ENCODE peak calls at places on chromosomes 13 and 19, in five cellular contexts. One of them, this sample, is unnamed.
A peak's percentile ranks its signal among the peaks of the same experiment; 100 is the strongest.

GRCh38 chr13:77048592-77048991 is 21.6 kb upstream of the FBXL3 start:
- DNase-seq in tibial nerve: no peak
- DNase-seq in stomach: no peak
- DNase-seq in hepatocyte: no peak
- DNase-seq in HepG2: no peak
- DNase-seq in this sample: no peak

GRCh38 chr13:24459234-24459633 is 53.3 kb downstream of the PARP4 start:
- DNase-seq in HepG2: no peak
- DNase-seq in stomach: no peak
- DNase-seq in hepatocyte: no peak
- DNase-seq in tibial nerve: no peak
- DNase-seq in this sample: peak; percentile 85

GRCh38 chr13:84192125-84192524 is 309.9 kb upstream of the SLITRK1 start:
- DNase-seq in stomach: no peak
- DNase-seq in tibial nerve: no peak
- DNase-seq in HepG2: no peak
- DNase-seq in hepatocyte: peak; percentile 21
- DNase-seq in this sample: peak; percentile 88

GRCh38 chr19:45470147-45471081 is 2.6 kb downstream of the FOSB start:
- DNase-seq in hepatocyte: peak; percentile 44
- DNase-seq in tibial nerve: peak; percentile 32
- DNase-seq in HepG2: no peak
- DNase-seq in stomach: no peak
- DNase-seq in this sample: peak; percentile 55

GRCh38 chr19:35704218-35704617 is at the start of gene ZBTB32:
- DNase-seq in tibial nerve: no peak
- DNase-seq in hepatocyte: no peak
- DNase-seq in stomach: no peak
- DNase-seq in HepG2: no peak
- DNase-seq in this sample: peak; percentile 71

GRCh38 chr13:60146491-60146890 is 17.2 kb downstream of the DIAPH3 start:
- DNase-seq in HepG2: no peak
- DNase-seq in tibial nerve: no peak
- DNase-seq in stomach: no peak
- DNase-seq in hepatocyte: no peak
- DNase-seq in this sample: peak; percentile 46

GRCh38 chr19:27972291-27973040 is 1240.5 kb downstream of the UQCRFS1 start:
- DNase-seq in tibial nerve: no peak
- DNase-seq in stomach: no peak
- DNase-seq in HepG2: no peak
- DNase-seq in hepatocyte: peak; percentile 52
- DNase-seq in this sample: peak; percentile 17

GRCh38 chr19:10730932-10731331 is 13.1 kb downstream of the DNM2 start:
- DNase-seq in stomach: peak; percentile 46
- DNase-seq in tibial nerve: no peak
- DNase-seq in HepG2: no peak
- DNase-seq in hepatocyte: no peak
- DNase-seq in this sample: no peak

GRCh38 chr19:56312337-56312736 is 2.3 kb downstream of the ZSCAN5A start:
- DNase-seq in hepatocyte: no peak
- DNase-seq in tibial nerve: no peak
- DNase-seq in HepG2: no peak
- DNase-seq in stomach: no peak
- DNase-seq in this sample: no peak

GRCh38 chr13:85798999-85799646 is at the start of gene SLITRK6:
- DNase-seq in HepG2: no peak
- DNase-seq in hepatocyte: peak; percentile 75
- DNase-seq in tibial nerve: no peak
- DNase-seq in stomach: no peak
- DNase-seq in this sample: peak; percentile 70

GRCh38 chr19:12365094-12365371 is 450 bp downstream of the ZNF442 start:
- DNase-seq in stomach: peak; percentile 30
- DNase-seq in tibial nerve: no peak
- DNase-seq in hepatocyte: no peak
- DNase-seq in HepG2: no peak
- DNase-seq in this sample: peak; percentile 36

GRCh38 chr19:31066385-31066784 is 282.9 kb downstream of the TSHZ3 start:
- DNase-seq in tibial nerve: peak; percentile 11
- DNase-seq in stomach: no peak
- DNase-seq in hepatocyte: peak; percentile 28
- DNase-seq in HepG2: no peak
- DNase-seq in this sample: peak; percentile 29

GRCh38 chr19:3080281-3080680 is 13.9 kb upstream of the GNA11 start:
- DNase-seq in HepG2: no peak
- DNase-seq in hepatocyte: no peak
- DNase-seq in tibial nerve: peak; percentile 41
- DNase-seq in stomach: no peak
- DNase-seq in this sample: no peak

GRCh38 chr19:17794731-17795494 is at the start of gene B3GNT3:
- DNase-seq in hepatocyte: peak; percentile 92
- DNase-seq in HepG2: peak; percentile 46
- DNase-seq in stomach: peak; percentile 97
- DNase-seq in tibial nerve: no peak
- DNase-seq in this sample: peak; percentile 39

GRCh38 chr13:71522976-71523517 is 344.0 kb downstream of the DACH1 start:
- DNase-seq in stomach: no peak
- DNase-seq in tibial nerve: no peak
- DNase-seq in HepG2: no peak
- DNase-seq in hepatocyte: no peak
- DNase-seq in this sample: no peak

GRCh38 chr13:74768521-74769090 is 634.4 kb upstream of the KLF12 start:
- DNase-seq in HepG2: no peak
- DNase-seq in hepatocyte: no peak
- DNase-seq in stomach: no peak
- DNase-seq in tibial nerve: no peak
- DNase-seq in this sample: no peak

GRCh38 chr19:38739440-38740251 is 4.6 kb downstream of the CAPN12 start:
- DNase-seq in hepatocyte: no peak
- DNase-seq in HepG2: no peak
- DNase-seq in tibial nerve: no peak
- DNase-seq in stomach: no peak
- DNase-seq in this sample: no peak

GRCh38 chr19:35856546-35857149 is at the start of gene KIRREL2:
- DNase-seq in HepG2: no peak
- DNase-seq in stomach: no peak
- DNase-seq in tibial nerve: no peak
- DNase-seq in hepatocyte: peak; percentile 21
- DNase-seq in this sample: no peak

GRCh38 chr19:35995655-35995993 is 636 bp downstream of the SDHAF1 start:
- DNase-seq in tibial nerve: no peak
- DNase-seq in hepatocyte: peak; percentile 69
- DNase-seq in HepG2: peak; percentile 27
- DNase-seq in stomach: no peak
- DNase-seq in this sample: peak; percentile 33

GRCh38 chr13:80824231-80824630 is 483.3 kb upstream of the SPRY2 start:
- DNase-seq in HepG2: no peak
- DNase-seq in hepatocyte: no peak
- DNase-seq in tibial nerve: peak; percentile 50
- DNase-seq in stomach: no peak
- DNase-seq in this sample: peak; percentile 75

GRCh38 chr13:114142640-114143490 is 10.4 kb upstream of the RASA3 start:
- DNase-seq in stomach: peak; percentile 63
- DNase-seq in HepG2: no peak
- DNase-seq in tibial nerve: no peak
- DNase-seq in hepatocyte: no peak
- DNase-seq in this sample: no peak

GRCh38 chr13:31530883-31531282 is 208.4 kb upstream of the RXFP2 start:
- DNase-seq in stomach: no peak
- DNase-seq in hepatocyte: no peak
- DNase-seq in HepG2: no peak
- DNase-seq in tibial nerve: no peak
- DNase-seq in this sample: no peak

GRCh38 chr13:113997845-113998751 is 24.2 kb upstream of the C13orf46 start:
- DNase-seq in HepG2: no peak
- DNase-seq in stomach: peak; percentile 58
- DNase-seq in hepatocyte: no peak
- DNase-seq in tibial nerve: peak; percentile 63
- DNase-seq in this sample: peak; percentile 50

GRCh38 chr13:34719060-34719875 is 222.8 kb upstream of the NBEA start:
- DNase-seq in tibial nerve: no peak
- DNase-seq in HepG2: no peak
- DNase-seq in hepatocyte: no peak
- DNase-seq in stomach: no peak
- DNase-seq in this sample: no peak

GRCh38 chr13:67052550-67053237 is 177.4 kb downstream of the PCDH9 start:
- DNase-seq in stomach: no peak
- DNase-seq in tibial nerve: no peak
- DNase-seq in HepG2: no peak
- DNase-seq in hepatocyte: no peak
- DNase-seq in this sample: no peak

GRCh38 chr19:46009530-46010510 is 13.0 kb downstream of the PGLYRP1 start:
- DNase-seq in tibial nerve: peak; percentile 80
- DNase-seq in stomach: peak; percentile 80
- DNase-seq in hepatocyte: peak; percentile 77
- DNase-seq in HepG2: peak; percentile 28
- DNase-seq in this sample: peak; percentile 82

GRCh38 chr13:101447852-101448251 is 4.6 kb upstream of the ITGBL1 start:
- DNase-seq in tibial nerve: no peak
- DNase-seq in stomach: no peak
- DNase-seq in HepG2: no peak
- DNase-seq in hepatocyte: no peak
- DNase-seq in this sample: peak; percentile 14

GRCh38 chr19:38650911-38651584 is 3.6 kb downstream of the ACTN4 start:
- DNase-seq in stomach: no peak
- DNase-seq in tibial nerve: peak; percentile 61
- DNase-seq in hepatocyte: peak; percentile 6
- DNase-seq in HepG2: no peak
- DNase-seq in this sample: peak; percentile 96

GRCh38 chr13:97627566-97627965 is 193.6 kb downstream of the RAP2A start:
- DNase-seq in hepatocyte: peak; percentile 63
- DNase-seq in stomach: no peak
- DNase-seq in tibial nerve: peak; percentile 62
- DNase-seq in HepG2: peak; percentile 50
- DNase-seq in this sample: peak; percentile 93

GRCh38 chr19:45670670-45671453 is 2.8 kb downstream of the GIPR start:
- DNase-seq in tibial nerve: no peak
- DNase-seq in HepG2: peak; percentile 55
- DNase-seq in hepatocyte: peak; percentile 90
- DNase-seq in stomach: peak; percentile 94
- DNase-seq in this sample: peak; percentile 90

GRCh38 chr19:5220361-5220760 is 120.3 kb downstream of the PTPRS start:
- DNase-seq in stomach: no peak
- DNase-seq in HepG2: no peak
- DNase-seq in tibial nerve: no peak
- DNase-seq in hepatocyte: no peak
- DNase-seq in this sample: no peak

GRCh38 chr13:54989418-54989817 is 1960.8 kb downstream of the OLFM4 start:
- DNase-seq in stomach: no peak
- DNase-seq in tibial nerve: no peak
- DNase-seq in hepatocyte: no peak
- DNase-seq in HepG2: no peak
- DNase-seq in this sample: no peak

GRCh38 chr13:102724923-102725322 is 30.1 kb upstream of the METTL21C start:
- DNase-seq in tibial nerve: no peak
- DNase-seq in HepG2: peak; percentile 82
- DNase-seq in hepatocyte: peak; percentile 22
- DNase-seq in stomach: no peak
- DNase-seq in this sample: peak; percentile 74

GRCh38 chr13:98827449-98827848 is 75.0 kb upstream of the SLC15A1 start:
- DNase-seq in hepatocyte: no peak
- DNase-seq in stomach: no peak
- DNase-seq in HepG2: no peak
- DNase-seq in tibial nerve: no peak
- DNase-seq in this sample: no peak
- TF ChIP-seq CTCF in hepatocyte: peak; percentile 6
- TF ChIP-seq CTCF in stomach: no peak
- TF ChIP-seq CTCF in HepG2: peak; percentile 12
- TF ChIP-seq CTCF in tibial nerve: no peak
- TF ChIP-seq CTCF in this sample: no peak

GRCh38 chr13:95033890-95034289 is 267.4 kb downstream of the ABCC4 start:
- DNase-seq in stomach: no peak
- DNase-seq in HepG2: no peak
- DNase-seq in hepatocyte: no peak
- DNase-seq in tibial nerve: no peak
- DNase-seq in this sample: no peak
- H3K4me3 ChIP-seq in stomach: no peak overlapping the region
- H3K4me3 ChIP-seq in HepG2: no peak overlapping the region
- H3K4me3 ChIP-seq in hepatocyte: no peak overlapping the region
- H3K4me3 ChIP-seq in tibial nerve: no peak overlapping the region
- H3K4me3 ChIP-seq in this sample: no peak overlapping the region

GRCh38 chr13:42836930-42837329 is 55.5 kb downstream of the FAM216B start:
- DNase-seq in HepG2: no peak
- DNase-seq in tibial nerve: no peak
- DNase-seq in stomach: no peak
- DNase-seq in hepatocyte: peak; percentile 67
- DNase-seq in this sample: peak; percentile 78
- TF ChIP-seq CTCF in HepG2: peak; percentile 8
- TF ChIP-seq CTCF in tibial nerve: no peak
- TF ChIP-seq CTCF in stomach: no peak
- TF ChIP-seq CTCF in hepatocyte: peak; percentile 63
- TF ChIP-seq CTCF in this sample: peak; percentile 59

GRCh38 chr19:16456652-16457194 is 15.0 kb downstream of the EPS15L1 start:
- DNase-seq in hepatocyte: no peak
- DNase-seq in HepG2: no peak
- DNase-seq in stomach: no peak
- DNase-seq in tibial nerve: no peak
- DNase-seq in this sample: no peak
- H3K4me3 ChIP-seq in hepatocyte: no peak overlapping the region
- H3K4me3 ChIP-seq in HepG2: no peak overlapping the region
- H3K4me3 ChIP-seq in stomach: no peak overlapping the region
- H3K4me3 ChIP-seq in tibial nerve: no peak overlapping the region
- H3K4me3 ChIP-seq in this sample: peak overlapping the region; percentile 17

GRCh38 chr19:50357178-50358100 is 8.0 kb downstream of the NAPSA start:
- DNase-seq in tibial nerve: peak; percentile 83
- DNase-seq in stomach: peak; percentile 81
- DNase-seq in HepG2: peak; percentile 52
- DNase-seq in hepatocyte: peak; percentile 62
- DNase-seq in this sample: peak; percentile 57
- TF ChIP-seq CTCF in tibial nerve: peak; percentile 93
- TF ChIP-seq CTCF in stomach: peak; percentile 88
- TF ChIP-seq CTCF in HepG2: peak; percentile 91
- TF ChIP-seq CTCF in hepatocyte: peak; percentile 78
- TF ChIP-seq CTCF in this sample: peak; percentile 82

DNA sequence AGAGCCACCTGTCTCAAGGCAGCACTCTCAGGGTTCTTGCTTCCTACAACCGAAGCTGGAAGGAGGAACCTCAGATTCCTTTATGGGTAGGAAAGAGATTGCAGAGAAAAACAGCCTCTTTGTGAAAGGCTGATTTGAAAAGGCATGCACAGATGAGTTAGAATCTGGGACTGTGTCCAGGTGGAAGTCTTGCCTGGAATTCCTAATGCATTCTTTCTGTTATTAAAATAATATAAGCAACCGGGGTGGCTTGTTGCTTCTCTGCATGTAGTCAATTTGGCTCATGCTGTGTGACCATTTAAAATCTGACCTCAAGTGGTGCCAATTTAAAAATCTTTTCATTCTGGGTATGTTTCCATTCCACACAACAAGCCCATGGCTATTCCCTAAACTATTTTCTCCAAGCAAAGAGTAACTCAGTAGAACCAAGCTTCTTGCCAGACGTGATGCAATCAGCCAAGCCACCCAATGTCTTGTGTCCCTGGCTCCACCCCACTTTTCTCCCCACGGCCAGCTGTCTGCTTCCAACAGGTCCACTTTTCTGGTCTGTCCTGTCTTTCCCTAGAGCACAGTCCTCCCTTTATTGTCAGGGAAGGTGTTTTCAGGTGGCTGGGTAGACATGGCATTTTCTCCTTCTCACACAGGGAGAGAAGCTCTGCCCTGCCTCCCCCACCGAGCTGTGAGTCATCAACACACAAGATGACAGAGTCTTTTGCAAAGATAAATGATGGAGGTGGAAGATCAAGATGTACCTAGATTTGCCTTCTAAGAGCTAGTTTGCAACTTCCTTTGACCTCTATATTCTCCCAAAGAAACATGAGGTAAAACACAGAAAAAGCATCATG is 394.3 kb downstream of the FOXO1 start:
- DNase-seq in hepatocyte: peak; percentile 44
- DNase-seq in stomach: peak; percentile 49
- DNase-seq in HepG2: no peak
- DNase-seq in tibial nerve: peak; percentile 91
- DNase-seq in this sample: peak; percentile 86
- H3K4me3 ChIP-seq in hepatocyte: no peak overlapping the region
- H3K4me3 ChIP-seq in stomach: no peak overlapping the region
- H3K4me3 ChIP-seq in HepG2: no peak overlapping the region
- H3K4me3 ChIP-seq in tibial nerve: no peak overlapping the region
- H3K4me3 ChIP-seq in this sample: no peak overlapping the region

This sample was measured in fibroblast of pulmonary artery.